ENCODE peak calls at places on chromosomes 16 and 17, in four cellular contexts. X is CD8-positive, alpha-beta memory T cell; V is lung; U is RWPE1. A is an unnamed sample.

GRCh38 chr16:57194512-57194911 is 8.4 kb downstream of the RSPRY1 start:
- DNase-seq in X (no peak), V (no peak), U (peak), A (peak)

GRCh38 chr17:75012320-75013076 is at the start of gene MRPL58:
- DNase-seq in X (peak), V (peak), U (peak), A (peak)

GRCh38 chr16:88309905-88310259 is 72.9 kb upstream of the ZNF469 start:
- DNase-seq in X (no peak), V (no peak), U (no peak), A (no peak)

GRCh38 chr16:414395-415169 is 10.9 kb upstream of the RAB11FIP3 start:
- DNase-seq in X (no peak), V (no peak), U (no peak), A (peak)

GRCh38 chr16:26594666-26595065 is 472.1 kb upstream of the C16orf82 start:
- DNase-seq in X (no peak), V (no peak), U (no peak), A (no peak)

GRCh38 chr17:65910836-65911235 is 281.1 kb downstream of the CEP112 start:
- DNase-seq in X (no peak), V (no peak), U (no peak), A (no peak)

GRCh38 chr16:58038219-58038641 is 12.7 kb downstream of the MMP15 start:
- DNase-seq in X (no peak), V (no peak), U (no peak), A (no peak)

GRCh38 chr17:57918017-57918895 is 37.0 kb downstream of the CUEDC1 start:
- DNase-seq in X (no peak), V (no peak), U (no peak), A (peak)

GRCh38 chr16:86597126-86597879 is 19.0 kb downstream of the FOXL1 start:
- DNase-seq in X (no peak), V (no peak), U (no peak), A (no peak)

GRCh38 chr17:6667516-6667915 is 16.0 kb downstream of the C17orf100 start:
- DNase-seq in X (no peak), V (no peak), U (no peak), A (no peak)

GRCh38 chr17:4329838-4330237 is 36.6 kb downstream of the UBE2G1 start:
- DNase-seq in X (no peak), V (no peak), U (peak), A (peak)

GRCh38 chr17:75991396-75991795 is 9.3 kb upstream of the CDK3 start:
- DNase-seq in X (no peak), V (no peak), U (no peak), A (no peak)

GRCh38 chr16:30758988-30759461 is 2.8 kb downstream of the CFAP119 start:
- DNase-seq in X (no peak), V (no peak), U (no peak), A (no peak)

GRCh38 chr17:77206557-77206956 is 65.8 kb downstream of the SEC14L1 start:
- DNase-seq in X (no peak), V (no peak), U (no peak), A (no peak)

GRCh38 chr17:40615295-40615988 is 32.2 kb downstream of the SMARCE1 start:
- DNase-seq in X (peak), V (peak), U (peak), A (peak)

GRCh38 chr17:57518587-57519118 is 226.4 kb downstream of the CCDC182 start:
- DNase-seq in X (no peak), V (no peak), U (no peak), A (no peak)

GRCh38 chr16:67516296-67517177 is 12.1 kb upstream of the RIPOR1 start:
- DNase-seq in X (no peak), V (no peak), U (peak), A (no peak)

GRCh38 chr16:85382717-85383118 is 230.4 kb upstream of the GSE1 start:
- DNase-seq in X (no peak), V (no peak), U (no peak), A (no peak)

GRCh38 chr16:89435051-89435450 is 55.3 kb downstream of the ANKRD11 start:
- DNase-seq in X (no peak), V (no peak), U (no peak), A (no peak)

GRCh38 chr17:51056813-51057510 is 63.7 kb downstream of the SPAG9 start:
- DNase-seq in X (peak), V (no peak), U (peak), A (peak)

GRCh38 chr17:42284566-42284965 is 3.7 kb upstream of the STAT5A start:
- DNase-seq in X (no peak), V (no peak), U (no peak), A (no peak)

GRCh38 chr17:55624789-55625433 is 97.8 kb downstream of the TMEM100 start:
- DNase-seq in X (no peak), V (no peak), U (no peak), A (no peak)

GRCh38 chr16:30903596-30903995 is 7.2 kb downstream of the CTF1 start:
- DNase-seq in X (no peak), V (no peak), U (no peak), A (no peak)

GRCh38 chr17:42937712-42938596 is 26.3 kb downstream of the AARSD1 start:
- DNase-seq in X (no peak), V (peak), U (peak), A (peak)

GRCh38 chr17:44602970-44603369 is 45.7 kb downstream of the FZD2 start:
- DNase-seq in X (no peak), V (no peak), U (no peak), A (no peak)

GRCh38 chr17:83064732-83065659 is 14.4 kb upstream of the METRNL start:
- DNase-seq in X (no peak), V (peak), U (no peak), A (no peak)

GRCh38 chr16:49528035-49528434 is 154.4 kb downstream of the C16orf78 start:
- DNase-seq in X (no peak), V (no peak), U (no peak), A (no peak)

GRCh38 chr17:49574283-49574892 is 1.3 kb upstream of the NXPH3 start:
- DNase-seq in X (no peak), V (no peak), U (no peak), A (no peak)
- H3K27ac ChIP-seq in X (no peak), V (no peak), U (no peak), A (no peak)

GRCh38 chr17:46175891-46176290 is 17.3 kb downstream of the KANSL1 start:
- DNase-seq in X (no peak), V (no peak), U (no peak), A (no peak)

GRCh38 chr17:46170609-46171432 is 22.4 kb downstream of the KANSL1 start:
- DNase-seq in X (no peak), V (no peak), U (no peak), A (no peak)

GRCh38 chr17:46169913-46170312 is 23.3 kb downstream of the KANSL1 start:
- DNase-seq in X (no peak), V (no peak), U (no peak), A (no peak)

GRCh38 chr17:46171939-46172338 is 21.3 kb downstream of the KANSL1 start:
- DNase-seq in X (no peak), V (no peak), U (no peak), A (no peak)

GRCh38 chr17:46173153-46173552 is 20.1 kb downstream of the KANSL1 start:
- DNase-seq in X (no peak), V (no peak), U (no peak), A (no peak)
- H3K27ac ChIP-seq in X (no peak), V (no peak), U (no peak), A (no peak)

DNA sequence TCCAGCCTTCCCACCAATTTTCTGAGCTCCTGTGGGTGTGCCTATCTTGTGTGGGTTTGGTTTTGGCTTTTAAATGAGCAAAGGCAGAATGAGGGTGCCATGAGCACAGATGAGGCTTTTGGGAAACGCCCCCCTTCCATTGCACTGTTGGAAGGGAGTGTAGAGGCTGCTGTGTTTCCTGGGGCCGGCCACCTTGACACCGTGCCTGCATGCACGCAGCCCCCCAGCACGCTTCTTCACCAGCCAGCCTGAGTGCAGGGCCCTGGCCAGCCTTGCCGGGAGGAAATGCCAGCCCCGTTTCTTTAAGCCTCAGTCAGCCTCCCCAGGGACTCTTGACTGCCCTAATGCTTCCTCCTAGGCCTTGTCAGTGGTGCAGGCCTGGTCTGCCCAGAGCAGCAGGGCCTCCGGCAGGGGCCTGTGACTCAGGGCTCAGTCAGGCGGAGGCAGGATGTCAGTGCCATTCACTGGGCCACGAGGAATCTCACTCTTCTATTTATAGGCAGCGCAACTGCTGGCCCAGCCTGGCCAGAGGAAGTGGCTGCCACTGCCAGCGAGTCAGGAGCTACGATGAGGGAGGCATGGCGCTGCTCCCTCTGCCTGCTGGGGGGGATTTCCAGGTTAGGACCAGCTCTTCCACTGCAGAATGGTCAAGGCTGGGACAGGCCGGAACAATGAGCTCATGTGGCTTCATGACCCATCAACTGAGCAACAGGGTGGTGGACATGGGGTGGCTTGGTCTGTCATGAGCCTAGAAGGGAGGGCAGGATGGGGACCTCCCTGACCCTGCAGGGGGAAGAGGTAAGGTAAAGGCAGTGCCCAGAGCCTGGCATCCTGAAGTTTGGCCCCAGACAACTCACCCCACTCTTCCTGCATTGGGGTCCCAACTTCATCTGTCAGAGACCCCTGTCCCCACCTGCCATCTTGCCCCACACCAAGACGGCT is 205.2 kb downstream of the RAB11FIP4 start:
- DNase-seq in X (peak), V (peak), U (peak), A (peak)
- H3K27ac ChIP-seq in X (no peak), V (peak), U (peak), A (peak)

GRCh38 chr16:69108905-69109252 is 3.4 kb downstream of the HAS3 start:
- DNase-seq in X (no peak), V (no peak), U (no peak), A (no peak)
- H3K27ac ChIP-seq in X (no peak), V (no peak), U (peak), A (no peak)